ENCODE peak calls at places on chromosomes 5 and 9, in six cellular contexts. One of them, this sample, is unnamed.

GRCh38 chr5:76763136-76763535 is 47.2 kb downstream of the F2R start:
- DNase-seq in stimulated activated CD4-positive, alpha-beta T cell treated with anti-CD3 and anti-CD28 coated beads, Interleukin-4, amount 100 ng/mL, for 48 hours: no peak
- DNase-seq in skeletal muscle cell: no peak
- DNase-seq in NCI-H2081: no peak
- DNase-seq in NCI-H1694 treated with DMSO at 0.1 percent for 48 hours: no peak
- DNase-seq in astrocyte of the spinal cord: no peak
- DNase-seq in this sample: no peak

GRCh38 chr5:56591081-56591480 is 224.3 kb upstream of the MAP3K1 start:
- DNase-seq in stimulated activated CD4-positive, alpha-beta T cell treated with anti-CD3 and anti-CD28 coated beads, Interleukin-4, amount 100 ng/mL, for 48 hours: no peak
- DNase-seq in skeletal muscle cell: no peak
- DNase-seq in NCI-H2081: no peak
- DNase-seq in NCI-H1694 treated with DMSO at 0.1 percent for 48 hours: no peak
- DNase-seq in astrocyte of the spinal cord: no peak
- DNase-seq in this sample: no peak

GRCh38 chr9:123607987-123608565 is 252.1 kb downstream of the CRB2 start:
- DNase-seq in stimulated activated CD4-positive, alpha-beta T cell treated with anti-CD3 and anti-CD28 coated beads, Interleukin-4, amount 100 ng/mL, for 48 hours: no peak
- DNase-seq in skeletal muscle cell: no peak
- DNase-seq in NCI-H2081: no peak
- DNase-seq in NCI-H1694 treated with DMSO at 0.1 percent for 48 hours: no peak
- DNase-seq in astrocyte of the spinal cord: no peak
- DNase-seq in this sample: no peak

GRCh38 chr9:77748214-77748772 is 100.2 kb upstream of the GNA14 start:
- DNase-seq in stimulated activated CD4-positive, alpha-beta T cell treated with anti-CD3 and anti-CD28 coated beads, Interleukin-4, amount 100 ng/mL, for 48 hours: no peak
- DNase-seq in skeletal muscle cell: no peak
- DNase-seq in NCI-H2081: no peak
- DNase-seq in NCI-H1694 treated with DMSO at 0.1 percent for 48 hours: no peak
- DNase-seq in astrocyte of the spinal cord: no peak
- DNase-seq in this sample: no peak

GRCh38 chr5:35003018-35003957 is 44.5 kb downstream of the AGXT2 start:
- DNase-seq in stimulated activated CD4-positive, alpha-beta T cell treated with anti-CD3 and anti-CD28 coated beads, Interleukin-4, amount 100 ng/mL, for 48 hours: peak
- DNase-seq in skeletal muscle cell: no peak
- DNase-seq in NCI-H2081: peak
- DNase-seq in NCI-H1694 treated with DMSO at 0.1 percent for 48 hours: peak
- DNase-seq in astrocyte of the spinal cord: peak
- DNase-seq in this sample: peak

GRCh38 chr5:165130656-165131055 is 1625.2 kb downstream of the MAT2B start:
- DNase-seq in stimulated activated CD4-positive, alpha-beta T cell treated with anti-CD3 and anti-CD28 coated beads, Interleukin-4, amount 100 ng/mL, for 48 hours: no peak
- DNase-seq in skeletal muscle cell: no peak
- DNase-seq in NCI-H2081: no peak
- DNase-seq in NCI-H1694 treated with DMSO at 0.1 percent for 48 hours: no peak
- DNase-seq in astrocyte of the spinal cord: peak
- DNase-seq in this sample: no peak

GRCh38 chr5:179393078-179393477 is 47.8 kb upstream of the ADAMTS2 start:
- DNase-seq in stimulated activated CD4-positive, alpha-beta T cell treated with anti-CD3 and anti-CD28 coated beads, Interleukin-4, amount 100 ng/mL, for 48 hours: no peak
- DNase-seq in skeletal muscle cell: peak
- DNase-seq in NCI-H2081: no peak
- DNase-seq in NCI-H1694 treated with DMSO at 0.1 percent for 48 hours: no peak
- DNase-seq in astrocyte of the spinal cord: peak
- DNase-seq in this sample: peak

GRCh38 chr5:151745071-151745705 is 13.2 kb downstream of the ATOX1 start:
- DNase-seq in stimulated activated CD4-positive, alpha-beta T cell treated with anti-CD3 and anti-CD28 coated beads, Interleukin-4, amount 100 ng/mL, for 48 hours: no peak
- DNase-seq in skeletal muscle cell: peak
- DNase-seq in NCI-H2081: no peak
- DNase-seq in NCI-H1694 treated with DMSO at 0.1 percent for 48 hours: no peak
- DNase-seq in astrocyte of the spinal cord: peak
- DNase-seq in this sample: peak

GRCh38 chr5:1405539-1406530 is 39.4 kb downstream of the SLC6A3 start:
- DNase-seq in stimulated activated CD4-positive, alpha-beta T cell treated with anti-CD3 and anti-CD28 coated beads, Interleukin-4, amount 100 ng/mL, for 48 hours: no peak
- DNase-seq in skeletal muscle cell: no peak
- DNase-seq in NCI-H2081: no peak
- DNase-seq in NCI-H1694 treated with DMSO at 0.1 percent for 48 hours: no peak
- DNase-seq in astrocyte of the spinal cord: no peak
- DNase-seq in this sample: no peak

GRCh38 chr9:16214677-16215076 is 655.8 kb downstream of the BNC2 start:
- DNase-seq in stimulated activated CD4-positive, alpha-beta T cell treated with anti-CD3 and anti-CD28 coated beads, Interleukin-4, amount 100 ng/mL, for 48 hours: no peak
- DNase-seq in skeletal muscle cell: no peak
- DNase-seq in NCI-H2081: no peak
- DNase-seq in NCI-H1694 treated with DMSO at 0.1 percent for 48 hours: no peak
- DNase-seq in astrocyte of the spinal cord: no peak
- DNase-seq in this sample: no peak

GRCh38 chr9:97982191-97982718 is 886 bp upstream of the ANP32B start:
- DNase-seq in stimulated activated CD4-positive, alpha-beta T cell treated with anti-CD3 and anti-CD28 coated beads, Interleukin-4, amount 100 ng/mL, for 48 hours: no peak
- DNase-seq in skeletal muscle cell: no peak
- DNase-seq in NCI-H2081: no peak
- DNase-seq in NCI-H1694 treated with DMSO at 0.1 percent for 48 hours: no peak
- DNase-seq in astrocyte of the spinal cord: no peak
- DNase-seq in this sample: no peak

GRCh38 chr5:76114192-76114795 is 31.1 kb downstream of the SV2C start:
- DNase-seq in stimulated activated CD4-positive, alpha-beta T cell treated with anti-CD3 and anti-CD28 coated beads, Interleukin-4, amount 100 ng/mL, for 48 hours: no peak
- DNase-seq in skeletal muscle cell: no peak
- DNase-seq in NCI-H2081: no peak
- DNase-seq in NCI-H1694 treated with DMSO at 0.1 percent for 48 hours: no peak
- DNase-seq in astrocyte of the spinal cord: no peak
- DNase-seq in this sample: no peak

GRCh38 chr5:143514915-143515314 is 111.4 kb upstream of the NR3C1 start:
- DNase-seq in stimulated activated CD4-positive, alpha-beta T cell treated with anti-CD3 and anti-CD28 coated beads, Interleukin-4, amount 100 ng/mL, for 48 hours: no peak
- DNase-seq in skeletal muscle cell: peak
- DNase-seq in NCI-H2081: no peak
- DNase-seq in NCI-H1694 treated with DMSO at 0.1 percent for 48 hours: no peak
- DNase-seq in astrocyte of the spinal cord: peak
- DNase-seq in this sample: no peak

GRCh38 chr5:32859211-32859641 is 148.1 kb downstream of the NPR3 start:
- DNase-seq in stimulated activated CD4-positive, alpha-beta T cell treated with anti-CD3 and anti-CD28 coated beads, Interleukin-4, amount 100 ng/mL, for 48 hours: no peak
- DNase-seq in skeletal muscle cell: no peak
- DNase-seq in NCI-H2081: no peak
- DNase-seq in NCI-H1694 treated with DMSO at 0.1 percent for 48 hours: no peak
- DNase-seq in astrocyte of the spinal cord: peak
- DNase-seq in this sample: peak

This sample was measured in HFFc6.